ENCODE peak calls at places on chromosome 12, in eight cellular contexts. F is ovary, S is transverse colon, W is A549, N is suprapubic skin, H is sigmoid colon, J is tibial nerve, O is K562. G is an unnamed sample.
A peak's percentile ranks its signal among the peaks of the same experiment; 100 is the strongest.

GRCh38 chr12:120125792-120126634 is 9.5 kb upstream of the RAB35 start:
- DNase-seq in F (no peak), S (no peak), W (no peak), N (no peak), H (no peak), J (no peak), O (no peak), G (no peak)

GRCh38 chr12:54870048-54870447 is 15.7 kb downstream of the MUCL1 start:
- DNase-seq in F (no peak), S (no peak), W (no peak), N (no peak), H (no peak), J (no peak), O (no peak), G (no peak)

GRCh38 chr12:607541-608001 is 55.7 kb downstream of the NINJ2 start:
- DNase-seq in F (peak; percentile 38), S (no peak), W (no peak), N (no peak), H (no peak), J (peak; percentile 16), O (no peak), G (peak; percentile 33)

GRCh38 chr12:132784580-132784979 is 22.9 kb upstream of the ANKLE2 start:
- DNase-seq in F (no peak), S (no peak), W (no peak), N (no peak), H (no peak), J (no peak), O (no peak), G (no peak)

GRCh38 chr12:3262466-3262865 is 185.3 kb downstream of the TSPAN9 start:
- DNase-seq in F (no peak), S (no peak), W (no peak), N (no peak), H (no peak), J (no peak), O (no peak), G (no peak)

GRCh38 chr12:116712458-116713303 is 25.2 kb downstream of the SPRING1 start:
- DNase-seq in F (no peak), S (no peak), W (no peak), N (no peak), H (no peak), J (no peak), O (no peak), G (no peak)

GRCh38 chr12:124867389-124867930 is 3.8 kb upstream of the SCARB1 start:
- DNase-seq in F (no peak), S (peak; percentile 20), W (peak; percentile 80), N (no peak), H (no peak), J (no peak), O (no peak), G (peak; percentile 39)

GRCh38 chr12:119180380-119181040 is 1.8 kb downstream of the HSPB8 start:
- DNase-seq in F (peak; percentile 32), S (peak; percentile 23), W (peak; percentile 31), N (peak; percentile 86), H (peak; percentile 90), J (peak; percentile 28), O (peak; percentile 24), G (peak; percentile 31)

GRCh38 chr12:102496571-102496970 is 16.2 kb upstream of the IGF1 start:
- DNase-seq in F (no peak), S (no peak), W (no peak), N (no peak), H (no peak), J (no peak), O (no peak), G (no peak)

GRCh38 chr12:6950944-6951540 is at the start of gene PTPN6:
- DNase-seq in F (no peak), S (peak; percentile 74), W (no peak), N (no peak), H (peak; percentile 75), J (no peak), O (no peak), G (peak; percentile 58)

GRCh38 chr12:123139926-123140674 is 10.8 kb downstream of the PITPNM2 start:
- DNase-seq in F (peak; percentile 69), S (peak; percentile 57), W (peak; percentile 64), N (peak; percentile 46), H (no peak), J (no peak), O (peak; percentile 35), G (no peak)

GRCh38 chr12:39628836-39629235 is 9.2 kb upstream of the ABCD2 start:
- DNase-seq in F (no peak), S (no peak), W (no peak), N (no peak), H (no peak), J (no peak), O (no peak), G (no peak)

GRCh38 chr12:1768585-1768984 is 51.8 kb upstream of the LRTM2 start:
- DNase-seq in F (no peak), S (no peak), W (no peak), N (no peak), H (no peak), J (no peak), O (no peak), G (no peak)

GRCh38 chr12:26845984-26846383 is 13.0 kb upstream of the ITPR2 start:
- DNase-seq in F (no peak), S (no peak), W (no peak), N (no peak), H (no peak), J (no peak), O (peak; percentile 49), G (no peak)

GRCh38 chr12:132243596-132244289 is 85.6 kb downstream of the GALNT9 start:
- DNase-seq in F (no peak), S (no peak), W (no peak), N (no peak), H (peak; percentile 64), J (no peak), O (no peak), G (no peak)

GRCh38 chr12:75684678-75685620 is 173.5 kb upstream of the KRR1 start:
- DNase-seq in F (no peak), S (no peak), W (no peak), N (no peak), H (no peak), J (no peak), O (no peak), G (no peak)

GRCh38 chr12:116508145-116509121 is 50.7 kb upstream of the MAP1LC3B2 start:
- DNase-seq in F (peak; percentile 58), S (peak; percentile 39), W (peak; percentile 53), N (no peak), H (peak; percentile 77), J (no peak), O (peak; percentile 74), G (no peak)

GRCh38 chr12:116217045-116217444 is 60.4 kb downstream of the MED13L start:
- DNase-seq in F (no peak), S (no peak), W (no peak), N (no peak), H (no peak), J (no peak), O (no peak), G (no peak)

GRCh38 chr12:117459229-117459628 is 97.8 kb upstream of the NOS1 start:
- DNase-seq in F (no peak), S (no peak), W (no peak), N (no peak), H (no peak), J (no peak), O (no peak), G (no peak)

GRCh38 chr12:49288412-49288853 is 6.5 kb upstream of the PRPH start:
- DNase-seq in F (peak; percentile 55), S (peak; percentile 58), W (peak; percentile 66), N (no peak), H (peak; percentile 68), J (peak; percentile 69), O (peak; percentile 77), G (peak; percentile 58)

GRCh38 chr12:88267630-88268029 is 125.5 kb downstream of the TMTC3 start:
- DNase-seq in F (no peak), S (no peak), W (no peak), N (no peak), H (no peak), J (no peak), O (no peak), G (no peak)

GRCh38 chr12:45231515-45232145 is 15.7 kb downstream of the ANO6 start:
- DNase-seq in F (no peak), S (no peak), W (peak; percentile 48), N (no peak), H (no peak), J (no peak), O (no peak), G (no peak)

GRCh38 chr12:68175566-68176033 is 16.1 kb upstream of the IFNG start:
- DNase-seq in F (no peak), S (peak; percentile 7), W (no peak), N (no peak), H (no peak), J (no peak), O (no peak), G (no peak)

GRCh38 chr12:4271433-4272013 is 2.0 kb upstream of the CCND2 start:
- DNase-seq in F (no peak), S (no peak), W (no peak), N (no peak), H (no peak), J (no peak), O (no peak), G (no peak)
- TF ChIP-seq EP300 in F (no peak), S (no peak), W (no peak), N (no peak), H (no peak), J (peak; percentile 73), O (no peak), G (no peak)

GRCh38 chr12:107415834-107416233 is 269.8 kb upstream of the PWP1 start:
- DNase-seq in F (no peak), S (no peak), W (no peak), N (no peak), H (no peak), J (no peak), O (no peak), G (no peak)
- TF ChIP-seq EP300 in F (no peak), S (no peak), W (no peak), N (no peak), H (no peak), J (no peak), O (no peak), G (no peak)

GRCh38 chr12:56687225-56688128 is 607 bp downstream of the PTGES3 start:
- DNase-seq in F (peak; percentile 60), S (peak; percentile 69), W (peak; percentile 58), N (peak; percentile 81), H (peak; percentile 81), J (peak; percentile 41), O (peak; percentile 65), G (peak; percentile 64)
- TF ChIP-seq EP300 in F (no peak), S (no peak), W (no peak), N (no peak), H (no peak), J (no peak), O (no peak), G (no peak)

DNA sequence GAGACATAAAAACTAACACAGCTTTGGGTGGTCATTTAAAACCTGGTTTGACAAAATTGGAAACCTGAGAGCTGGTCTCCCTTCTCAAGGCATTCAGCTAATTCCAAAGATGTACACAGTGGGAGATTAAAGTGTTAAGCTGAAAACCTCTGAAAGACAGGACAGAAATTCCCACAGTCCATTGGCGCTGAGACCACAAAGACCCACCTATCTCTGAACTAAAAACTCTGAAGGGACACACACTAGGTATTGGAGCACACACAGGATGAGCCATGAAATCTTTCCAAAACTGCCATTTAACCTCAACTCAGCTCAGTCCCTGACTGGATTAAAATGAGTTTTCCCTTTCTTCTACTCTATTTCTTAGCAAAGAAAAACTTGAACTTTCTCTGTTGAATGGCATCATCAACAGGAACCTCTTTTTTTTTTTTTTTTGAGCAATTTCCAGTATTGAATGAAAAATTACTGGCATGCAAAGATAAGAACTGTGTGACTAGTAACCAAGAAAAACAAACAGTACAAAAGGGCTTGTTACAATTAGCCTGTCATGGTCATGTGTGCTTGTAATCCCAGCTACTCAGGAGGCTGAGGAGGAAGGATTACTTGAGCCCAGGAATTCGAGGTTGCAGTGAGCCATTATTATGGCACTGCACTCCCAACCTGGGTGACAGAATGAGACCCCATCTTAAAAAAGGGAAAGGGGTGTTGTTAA is 82.4 kb downstream of the IPO8 start:
- DNase-seq in F (no peak), S (no peak), W (peak; percentile 7), N (no peak), H (no peak), J (no peak), O (no peak), G (no peak)
- TF ChIP-seq EP300 in F (no peak), S (no peak), W (no peak), N (no peak), H (no peak), J (no peak), O (no peak), G (no peak)

G was measured in stomach.